ENCODE peak calls at places on chromosomes 7 and 10, in seven cellular contexts. One of them, this sample, is unnamed.

GRCh38 chr7:117296066-117296465 is 26.8 kb downstream of the WNT2 start:
- DNase-seq in GM12878: no peak
- DNase-seq in GM12891: no peak
- DNase-seq in SK-N-SH: no peak
- DNase-seq in HepG2: no peak
- DNase-seq in H1: no peak
- DNase-seq in K562: no peak
- DNase-seq in this sample: no peak

GRCh38 chr7:152723364-152723763 is 36.2 kb upstream of the ACTR3B start:
- DNase-seq in GM12878: no peak
- DNase-seq in GM12891: no peak
- DNase-seq in SK-N-SH: no peak
- DNase-seq in HepG2: no peak
- DNase-seq in H1: no peak
- DNase-seq in K562: no peak
- DNase-seq in this sample: no peak

GRCh38 chr10:128078136-128078969 is 47.9 kb downstream of the MKI67 start:
- DNase-seq in GM12878: no peak
- DNase-seq in GM12891: peak
- DNase-seq in SK-N-SH: peak
- DNase-seq in HepG2: peak
- DNase-seq in H1: peak
- DNase-seq in K562: peak
- DNase-seq in this sample: peak

GRCh38 chr10:3625959-3626751 is 158.9 kb downstream of the KLF6 start:
- DNase-seq in GM12878: peak
- DNase-seq in GM12891: no peak
- DNase-seq in SK-N-SH: no peak
- DNase-seq in HepG2: no peak
- DNase-seq in H1: no peak
- DNase-seq in K562: no peak
- DNase-seq in this sample: no peak

GRCh38 chr10:128875955-128876354 is 591.1 kb upstream of the MGMT start:
- DNase-seq in GM12878: no peak
- DNase-seq in GM12891: no peak
- DNase-seq in SK-N-SH: no peak
- DNase-seq in HepG2: no peak
- DNase-seq in H1: no peak
- DNase-seq in K562: no peak
- DNase-seq in this sample: no peak

GRCh38 chr10:119281581-119282071 is 74.3 kb downstream of the GRK5 start:
- DNase-seq in GM12878: no peak
- DNase-seq in GM12891: no peak
- DNase-seq in SK-N-SH: peak
- DNase-seq in HepG2: no peak
- DNase-seq in H1: no peak
- DNase-seq in K562: no peak
- DNase-seq in this sample: no peak

GRCh38 chr7:129308047-129308446 is 83.2 kb downstream of the AHCYL2 start:
- DNase-seq in GM12878: no peak
- DNase-seq in GM12891: no peak
- DNase-seq in SK-N-SH: no peak
- DNase-seq in HepG2: peak
- DNase-seq in H1: no peak
- DNase-seq in K562: no peak
- DNase-seq in this sample: no peak

GRCh38 chr7:4085937-4086691 is 596.0 kb upstream of the FOXK1 start:
- DNase-seq in GM12878: no peak
- DNase-seq in GM12891: no peak
- DNase-seq in SK-N-SH: no peak
- DNase-seq in HepG2: no peak
- DNase-seq in H1: no peak
- DNase-seq in K562: no peak
- DNase-seq in this sample: no peak

GRCh38 chr10:43969506-43969905 is 320.8 kb upstream of the ZNF32 start:
- DNase-seq in GM12878: no peak
- DNase-seq in GM12891: no peak
- DNase-seq in SK-N-SH: no peak
- DNase-seq in HepG2: no peak
- DNase-seq in H1: no peak
- DNase-seq in K562: no peak
- DNase-seq in this sample: no peak

GRCh38 chr7:128446306-128446705 is 9.4 kb upstream of the HILPDA start:
- DNase-seq in GM12878: no peak
- DNase-seq in GM12891: no peak
- DNase-seq in SK-N-SH: peak
- DNase-seq in HepG2: no peak
- DNase-seq in H1: no peak
- DNase-seq in K562: no peak
- DNase-seq in this sample: no peak

GRCh38 chr10:91909178-91909677 is at the start of gene FGFBP3:
- DNase-seq in GM12878: no peak
- DNase-seq in GM12891: no peak
- DNase-seq in SK-N-SH: peak
- DNase-seq in HepG2: peak
- DNase-seq in H1: peak
- DNase-seq in K562: peak
- DNase-seq in this sample: no peak

GRCh38 chr7:904847-905246 is 28.5 kb downstream of the GET4 start:
- DNase-seq in GM12878: no peak
- DNase-seq in GM12891: no peak
- DNase-seq in SK-N-SH: no peak
- DNase-seq in HepG2: no peak
- DNase-seq in H1: no peak
- DNase-seq in K562: no peak
- DNase-seq in this sample: no peak

GRCh38 chr10:1536341-1536740 is 201.0 kb downstream of the ADARB2 start:
- DNase-seq in GM12878: no peak
- DNase-seq in GM12891: no peak
- DNase-seq in SK-N-SH: no peak
- DNase-seq in HepG2: no peak
- DNase-seq in H1: no peak
- DNase-seq in K562: no peak
- DNase-seq in this sample: no peak

GRCh38 chr7:109076561-109076960 is 506.9 kb downstream of the DNAJB9 start:
- DNase-seq in GM12878: no peak
- DNase-seq in GM12891: no peak
- DNase-seq in SK-N-SH: no peak
- DNase-seq in HepG2: no peak
- DNase-seq in H1: no peak
- DNase-seq in K562: no peak
- DNase-seq in this sample: no peak

GRCh38 chr10:46560952-46561351 is 4.5 kb upstream of the GPRIN2 start:
- DNase-seq in GM12878: no peak
- DNase-seq in GM12891: no peak
- DNase-seq in SK-N-SH: no peak
- DNase-seq in HepG2: no peak
- DNase-seq in H1: peak
- DNase-seq in K562: no peak
- DNase-seq in this sample: no peak

GRCh38 chr7:30682131-30683083 is at the start of gene CRHR2:
- DNase-seq in GM12878: no peak
- DNase-seq in GM12891: peak
- DNase-seq in SK-N-SH: peak
- DNase-seq in HepG2: no peak
- DNase-seq in H1: peak
- DNase-seq in K562: peak
- DNase-seq in this sample: peak

GRCh38 chr7:128029405-128029995 is 1.7 kb downstream of the LRRC4 start:
- DNase-seq in GM12878: no peak
- DNase-seq in GM12891: no peak
- DNase-seq in SK-N-SH: no peak
- DNase-seq in HepG2: no peak
- DNase-seq in H1: no peak
- DNase-seq in K562: no peak
- DNase-seq in this sample: no peak

GRCh38 chr10:106713846-106714245 is 450.7 kb downstream of the SORCS1 start:
- DNase-seq in GM12878: no peak
- DNase-seq in GM12891: no peak
- DNase-seq in SK-N-SH: no peak
- DNase-seq in HepG2: no peak
- DNase-seq in H1: no peak
- DNase-seq in K562: no peak
- DNase-seq in this sample: no peak

GRCh38 chr10:95384011-95384704 is 93.4 kb upstream of the PDLIM1 start:
- DNase-seq in GM12878: no peak
- DNase-seq in GM12891: no peak
- DNase-seq in SK-N-SH: no peak
- DNase-seq in HepG2: no peak
- DNase-seq in H1: no peak
- DNase-seq in K562: no peak
- DNase-seq in this sample: no peak

GRCh38 chr10:46555366-46555712 is 1.1 kb downstream of the GPRIN2 start:
- DNase-seq in GM12878: no peak
- DNase-seq in GM12891: no peak
- DNase-seq in SK-N-SH: no peak
- DNase-seq in HepG2: no peak
- DNase-seq in H1: no peak
- DNase-seq in K562: no peak
- DNase-seq in this sample: no peak

GRCh38 chr7:117731455-117731854 is 141.8 kb downstream of the CTTNBP2 start:
- DNase-seq in GM12878: peak
- DNase-seq in GM12891: no peak
- DNase-seq in SK-N-SH: no peak
- DNase-seq in HepG2: no peak
- DNase-seq in H1: no peak
- DNase-seq in K562: no peak
- DNase-seq in this sample: peak

GRCh38 chr10:91340613-91341362 is 69.4 kb upstream of the HECTD2 start:
- DNase-seq in GM12878: no peak
- DNase-seq in GM12891: no peak
- DNase-seq in SK-N-SH: peak
- DNase-seq in HepG2: no peak
- DNase-seq in H1: no peak
- DNase-seq in K562: no peak
- DNase-seq in this sample: no peak

GRCh38 chr10:67612577-67613537 is 83.1 kb downstream of the CTNNA3 start:
- DNase-seq in GM12878: peak
- DNase-seq in GM12891: no peak
- DNase-seq in SK-N-SH: no peak
- DNase-seq in HepG2: no peak
- DNase-seq in H1: no peak
- DNase-seq in K562: no peak
- DNase-seq in this sample: no peak

GRCh38 chr10:43417950-43418768 is 9.2 kb upstream of the HNRNPF start:
- DNase-seq in GM12878: peak
- DNase-seq in GM12891: peak
- DNase-seq in SK-N-SH: no peak
- DNase-seq in HepG2: peak
- DNase-seq in H1: no peak
- DNase-seq in K562: peak
- DNase-seq in this sample: peak

GRCh38 chr10:88379575-88379974 is 203.5 kb downstream of the RNLS start:
- DNase-seq in GM12878: no peak
- DNase-seq in GM12891: no peak
- DNase-seq in SK-N-SH: no peak
- DNase-seq in HepG2: no peak
- DNase-seq in H1: no peak
- DNase-seq in K562: no peak
- DNase-seq in this sample: no peak

GRCh38 chr7:27587429-27587828 is 75.3 kb downstream of the HIBADH start:
- DNase-seq in GM12878: no peak
- DNase-seq in GM12891: no peak
- DNase-seq in SK-N-SH: no peak
- DNase-seq in HepG2: no peak
- DNase-seq in H1: no peak
- DNase-seq in K562: no peak
- DNase-seq in this sample: no peak

GRCh38 chr7:30163231-30163894 is 28.6 kb downstream of the MTURN start:
- DNase-seq in GM12878: no peak
- DNase-seq in GM12891: no peak
- DNase-seq in SK-N-SH: no peak
- DNase-seq in HepG2: peak
- DNase-seq in H1: no peak
- DNase-seq in K562: peak
- DNase-seq in this sample: no peak

GRCh38 chr10:88234332-88234731 is 348.8 kb downstream of the RNLS start:
- DNase-seq in GM12878: no peak
- DNase-seq in GM12891: no peak
- DNase-seq in SK-N-SH: no peak
- DNase-seq in HepG2: no peak
- DNase-seq in H1: no peak
- DNase-seq in K562: no peak
- DNase-seq in this sample: no peak

GRCh38 chr7:149196705-149197171 is 1.4 kb downstream of the ZNF282 start:
- DNase-seq in GM12878: no peak
- DNase-seq in GM12891: no peak
- DNase-seq in SK-N-SH: peak
- DNase-seq in HepG2: peak
- DNase-seq in H1: no peak
- DNase-seq in K562: peak
- DNase-seq in this sample: no peak

GRCh38 chr7:43642897-43643630 is 60.2 kb downstream of the STK17A start:
- DNase-seq in GM12878: no peak
- DNase-seq in GM12891: no peak
- DNase-seq in SK-N-SH: no peak
- DNase-seq in HepG2: no peak
- DNase-seq in H1: no peak
- DNase-seq in K562: no peak
- DNase-seq in this sample: no peak
- TF ChIP-seq POLR2AphosphoS5 in GM12878: peak
- TF ChIP-seq POLR2AphosphoS5 in GM12891: no peak
- TF ChIP-seq POLR2AphosphoS5 in SK-N-SH: peak
- TF ChIP-seq POLR2AphosphoS5 in HepG2: no peak
- TF ChIP-seq POLR2AphosphoS5 in H1: no peak
- TF ChIP-seq POLR2AphosphoS5 in K562: no peak
- TF ChIP-seq POLR2AphosphoS5 in this sample: peak

DNA sequence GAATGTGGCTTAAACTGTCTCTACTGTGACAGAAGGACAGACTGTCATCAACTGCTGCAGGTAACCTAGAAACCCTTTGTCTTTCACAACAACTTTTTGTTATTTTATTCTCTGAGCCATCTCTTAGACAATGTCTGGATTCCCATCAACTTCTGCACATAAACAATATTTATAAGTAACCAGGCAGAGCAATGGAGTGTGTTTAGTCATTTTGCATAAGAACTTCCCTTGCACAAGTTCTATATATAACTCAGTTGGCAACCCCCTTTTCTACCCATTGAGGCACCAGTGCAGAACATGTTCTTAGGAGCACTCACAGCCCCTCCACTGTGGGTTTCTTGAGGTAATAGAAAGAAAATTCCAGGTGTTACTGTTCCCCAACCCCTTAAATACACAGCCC is 65.0 kb upstream of the IL6 start:
- DNase-seq in GM12878: no peak
- DNase-seq in GM12891: no peak
- DNase-seq in SK-N-SH: no peak
- DNase-seq in HepG2: no peak
- DNase-seq in H1: no peak
- DNase-seq in K562: no peak
- DNase-seq in this sample: no peak
- TF ChIP-seq TAF1 in GM12878: no peak
- TF ChIP-seq TAF1 in GM12891: no peak
- TF ChIP-seq TAF1 in SK-N-SH: no peak
- TF ChIP-seq TAF1 in HepG2: no peak
- TF ChIP-seq TAF1 in H1: no peak
- TF ChIP-seq TAF1 in K562: no peak
- TF ChIP-seq TAF1 in this sample: no peak

GRCh38 chr10:86931872-86932271 is 25.5 kb downstream of the MMRN2 start:
- DNase-seq in GM12878: no peak
- DNase-seq in GM12891: no peak
- DNase-seq in SK-N-SH: no peak
- DNase-seq in HepG2: no peak
- DNase-seq in H1: no peak
- DNase-seq in K562: no peak
- DNase-seq in this sample: no peak
- TF ChIP-seq POLR2AphosphoS5 in GM12878: no peak
- TF ChIP-seq POLR2AphosphoS5 in GM12891: no peak
- TF ChIP-seq POLR2AphosphoS5 in SK-N-SH: no peak
- TF ChIP-seq POLR2AphosphoS5 in HepG2: no peak
- TF ChIP-seq POLR2AphosphoS5 in H1: no peak
- TF ChIP-seq POLR2AphosphoS5 in K562: no peak
- TF ChIP-seq POLR2AphosphoS5 in this sample: no peak

GRCh38 chr7:95264225-95264927 is 60.0 kb downstream of the PON1 start:
- DNase-seq in GM12878: no peak
- DNase-seq in GM12891: no peak
- DNase-seq in SK-N-SH: no peak
- DNase-seq in HepG2: no peak
- DNase-seq in H1: no peak
- DNase-seq in K562: no peak
- DNase-seq in this sample: no peak
- TF ChIP-seq TAF1 in GM12878: no peak
- TF ChIP-seq TAF1 in GM12891: no peak
- TF ChIP-seq TAF1 in SK-N-SH: no peak
- TF ChIP-seq TAF1 in HepG2: no peak
- TF ChIP-seq TAF1 in H1: no peak
- TF ChIP-seq TAF1 in K562: no peak
- TF ChIP-seq TAF1 in this sample: no peak

This sample was measured in GM12892.